ENCODE peak calls at places on chromosomes 7 and 10, in six cellular contexts. One of them, this sample, is unnamed.

GRCh38 chr7:147170341-147171012 is 1053.9 kb downstream of the CNTNAP2 start:
- DNase-seq in lung: no peak
- DNase-seq in sigmoid colon: no peak
- DNase-seq in epithelial cell of prostate: no peak
- DNase-seq in PC-3: no peak
- DNase-seq in coronary artery: no peak
- DNase-seq in this sample: no peak

GRCh38 chr10:103284170-103284569 is 7.2 kb downstream of the INA start:
- DNase-seq in epithelial cell of prostate: no peak
- DNase-seq in PC-3: peak
- DNase-seq in coronary artery: no peak
- DNase-seq in lung: no peak
- DNase-seq in sigmoid colon: no peak
- DNase-seq in this sample: peak

GRCh38 chr7:98795741-98796493 is 73.9 kb downstream of the TMEM130 start:
- DNase-seq in lung: no peak
- DNase-seq in coronary artery: no peak
- DNase-seq in sigmoid colon: no peak
- DNase-seq in PC-3: peak
- DNase-seq in epithelial cell of prostate: no peak
- DNase-seq in this sample: no peak

GRCh38 chr7:64559206-64559605 is 3.7 kb downstream of the ZNF680 start:
- DNase-seq in coronary artery: no peak
- DNase-seq in PC-3: peak
- DNase-seq in lung: no peak
- DNase-seq in epithelial cell of prostate: no peak
- DNase-seq in sigmoid colon: no peak
- DNase-seq in this sample: peak

GRCh38 chr10:48604039-48604407 is 850 bp downstream of the ARHGAP22 start:
- DNase-seq in epithelial cell of prostate: no peak
- DNase-seq in PC-3: no peak
- DNase-seq in coronary artery: peak
- DNase-seq in sigmoid colon: peak
- DNase-seq in lung: no peak
- DNase-seq in this sample: no peak

GRCh38 chr7:139078399-139078798 is 31.1 kb downstream of the ZC3HAV1 start:
- DNase-seq in epithelial cell of prostate: no peak
- DNase-seq in PC-3: peak
- DNase-seq in lung: no peak
- DNase-seq in coronary artery: no peak
- DNase-seq in sigmoid colon: no peak
- DNase-seq in this sample: no peak

GRCh38 chr7:16130127-16131110 is 290.9 kb downstream of the CRPPA start:
- DNase-seq in PC-3: peak
- DNase-seq in epithelial cell of prostate: no peak
- DNase-seq in sigmoid colon: no peak
- DNase-seq in coronary artery: no peak
- DNase-seq in lung: no peak
- DNase-seq in this sample: no peak

GRCh38 chr10:71058308-71058707 is 154.1 kb upstream of the UNC5B start:
- DNase-seq in coronary artery: no peak
- DNase-seq in PC-3: no peak
- DNase-seq in sigmoid colon: no peak
- DNase-seq in epithelial cell of prostate: no peak
- DNase-seq in lung: no peak
- DNase-seq in this sample: no peak

GRCh38 chr7:129244220-129244619 is 19.4 kb downstream of the AHCYL2 start:
- DNase-seq in epithelial cell of prostate: no peak
- DNase-seq in lung: no peak
- DNase-seq in sigmoid colon: no peak
- DNase-seq in coronary artery: no peak
- DNase-seq in PC-3: no peak
- DNase-seq in this sample: no peak

GRCh38 chr10:3090914-3091313 is 23.6 kb downstream of the PFKP start:
- DNase-seq in PC-3: peak
- DNase-seq in coronary artery: no peak
- DNase-seq in epithelial cell of prostate: no peak
- DNase-seq in sigmoid colon: no peak
- DNase-seq in lung: peak
- DNase-seq in this sample: no peak

GRCh38 chr10:4704034-4704545 is 121.9 kb upstream of the AKR1E2 start:
- DNase-seq in sigmoid colon: no peak
- DNase-seq in coronary artery: no peak
- DNase-seq in lung: no peak
- DNase-seq in PC-3: peak
- DNase-seq in epithelial cell of prostate: peak
- DNase-seq in this sample: no peak

GRCh38 chr10:129293991-129294700 is 172.9 kb upstream of the MGMT start:
- DNase-seq in sigmoid colon: no peak
- DNase-seq in PC-3: no peak
- DNase-seq in coronary artery: no peak
- DNase-seq in epithelial cell of prostate: no peak
- DNase-seq in lung: no peak
- DNase-seq in this sample: no peak

GRCh38 chr10:12902959-12903358 is 98.6 kb downstream of the CCDC3 start:
- DNase-seq in sigmoid colon: no peak
- DNase-seq in lung: no peak
- DNase-seq in epithelial cell of prostate: no peak
- DNase-seq in coronary artery: no peak
- DNase-seq in PC-3: no peak
- DNase-seq in this sample: no peak

GRCh38 chr7:128454808-128455555 is 696 bp upstream of the HILPDA start:
- DNase-seq in epithelial cell of prostate: no peak
- DNase-seq in PC-3: peak
- DNase-seq in lung: no peak
- DNase-seq in coronary artery: no peak
- DNase-seq in sigmoid colon: no peak
- DNase-seq in this sample: no peak

GRCh38 chr10:114327537-114328277 is 76.6 kb downstream of the AFAP1L2 start:
- DNase-seq in coronary artery: no peak
- DNase-seq in sigmoid colon: peak
- DNase-seq in epithelial cell of prostate: no peak
- DNase-seq in lung: no peak
- DNase-seq in PC-3: no peak
- DNase-seq in this sample: no peak

GRCh38 chr10:101146392-101147251 is 15.5 kb downstream of the TLX1 start:
- DNase-seq in lung: no peak
- DNase-seq in epithelial cell of prostate: no peak
- DNase-seq in PC-3: peak
- DNase-seq in sigmoid colon: peak
- DNase-seq in coronary artery: no peak
- DNase-seq in this sample: no peak

GRCh38 chr7:157494506-157495176 is 157.8 kb downstream of the DNAJB6 start:
- DNase-seq in epithelial cell of prostate: no peak
- DNase-seq in coronary artery: peak
- DNase-seq in lung: no peak
- DNase-seq in sigmoid colon: peak
- DNase-seq in PC-3: no peak
- DNase-seq in this sample: peak

GRCh38 chr7:157012113-157012547 is 1.7 kb upstream of the MNX1 start:
- DNase-seq in coronary artery: no peak
- DNase-seq in PC-3: no peak
- DNase-seq in sigmoid colon: no peak
- DNase-seq in lung: no peak
- DNase-seq in epithelial cell of prostate: no peak
- DNase-seq in this sample: no peak

GRCh38 chr10:75250934-75251333 is 15.2 kb upstream of the COMTD1 start:
- DNase-seq in PC-3: peak
- DNase-seq in sigmoid colon: no peak
- DNase-seq in coronary artery: no peak
- DNase-seq in lung: no peak
- DNase-seq in epithelial cell of prostate: peak
- DNase-seq in this sample: no peak

GRCh38 chr7:121561717-121562116 is 165.6 kb upstream of the FAM3C start:
- DNase-seq in epithelial cell of prostate: no peak
- DNase-seq in sigmoid colon: no peak
- DNase-seq in PC-3: no peak
- DNase-seq in lung: no peak
- DNase-seq in coronary artery: no peak
- DNase-seq in this sample: no peak

GRCh38 chr7:99301496-99301895 is 24.2 kb upstream of the ARPC1A start:
- DNase-seq in coronary artery: no peak
- DNase-seq in sigmoid colon: no peak
- DNase-seq in lung: no peak
- DNase-seq in PC-3: no peak
- DNase-seq in epithelial cell of prostate: no peak
- DNase-seq in this sample: no peak

GRCh38 chr7:43781726-43782607 is 23.5 kb downstream of the BLVRA start:
- DNase-seq in epithelial cell of prostate: peak
- DNase-seq in lung: no peak
- DNase-seq in sigmoid colon: peak
- DNase-seq in PC-3: no peak
- DNase-seq in coronary artery: no peak
- DNase-seq in this sample: no peak

GRCh38 chr7:150417863-150418262 is 32.6 kb upstream of the GIMAP8 start:
- DNase-seq in coronary artery: peak
- DNase-seq in lung: no peak
- DNase-seq in epithelial cell of prostate: no peak
- DNase-seq in PC-3: no peak
- DNase-seq in sigmoid colon: no peak
- DNase-seq in this sample: no peak

GRCh38 chr7:100567751-100568175 is 5.9 kb downstream of the SAP25 start:
- DNase-seq in epithelial cell of prostate: no peak
- DNase-seq in lung: no peak
- DNase-seq in sigmoid colon: no peak
- DNase-seq in coronary artery: no peak
- DNase-seq in PC-3: no peak
- DNase-seq in this sample: peak

GRCh38 chr10:78417425-78418370 is 384.0 kb downstream of the RPS24 start:
- DNase-seq in lung: no peak
- DNase-seq in sigmoid colon: peak
- DNase-seq in PC-3: no peak
- DNase-seq in coronary artery: peak
- DNase-seq in epithelial cell of prostate: no peak
- DNase-seq in this sample: no peak

GRCh38 chr7:44761207-44762161 is 12.8 kb downstream of the ZMIZ2 start:
- DNase-seq in PC-3: no peak
- DNase-seq in coronary artery: no peak
- DNase-seq in epithelial cell of prostate: no peak
- DNase-seq in lung: no peak
- DNase-seq in sigmoid colon: peak
- DNase-seq in this sample: no peak

GRCh38 chr10:33233191-33233590 is 101.3 kb downstream of the NRP1 start:
- DNase-seq in lung: no peak
- DNase-seq in epithelial cell of prostate: no peak
- DNase-seq in sigmoid colon: no peak
- DNase-seq in PC-3: no peak
- DNase-seq in coronary artery: no peak
- DNase-seq in this sample: no peak

GRCh38 chr10:119525116-119525515 is 17.4 kb downstream of the RGS10 start:
- DNase-seq in sigmoid colon: peak
- DNase-seq in lung: no peak
- DNase-seq in coronary artery: no peak
- DNase-seq in PC-3: no peak
- DNase-seq in epithelial cell of prostate: no peak
- DNase-seq in this sample: no peak

GRCh38 chr10:132714906-132715790 is 70.8 kb downstream of the NKX6-2 start:
- DNase-seq in sigmoid colon: peak
- DNase-seq in PC-3: no peak
- DNase-seq in coronary artery: no peak
- DNase-seq in epithelial cell of prostate: no peak
- DNase-seq in lung: no peak
- DNase-seq in this sample: peak
- H3K27ac ChIP-seq in sigmoid colon: no peak
- H3K27ac ChIP-seq in PC-3: no peak
- H3K27ac ChIP-seq in coronary artery: peak
- H3K27ac ChIP-seq in epithelial cell of prostate: no peak
- H3K27ac ChIP-seq in lung: no peak
- H3K27ac ChIP-seq in this sample: no peak

DNA sequence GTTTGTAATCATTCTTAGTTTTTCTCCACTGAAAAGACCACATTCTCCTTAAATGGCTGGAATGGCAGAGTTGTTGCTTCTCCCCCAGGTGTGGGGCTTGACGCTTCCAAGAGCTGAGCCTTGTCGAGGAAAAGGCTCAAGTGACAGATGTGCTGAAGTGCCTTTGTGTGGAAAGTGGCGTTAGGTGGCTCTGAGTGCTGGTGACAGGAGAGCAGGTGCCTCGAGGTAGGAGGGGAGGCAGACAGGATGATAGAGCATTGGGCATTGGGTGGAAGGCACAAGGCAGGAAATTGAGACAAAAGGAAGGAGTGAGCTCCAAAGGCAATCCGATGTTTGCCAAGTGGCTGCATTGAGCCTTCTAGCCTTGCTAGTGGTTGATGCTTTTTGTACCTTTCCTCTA is 6.7 kb downstream of the KIAA1217 start:
- DNase-seq in coronary artery: no peak
- DNase-seq in sigmoid colon: no peak
- DNase-seq in lung: no peak
- DNase-seq in PC-3: no peak
- DNase-seq in epithelial cell of prostate: no peak
- DNase-seq in this sample: no peak
- H3K27ac ChIP-seq in coronary artery: peak
- H3K27ac ChIP-seq in sigmoid colon: peak
- H3K27ac ChIP-seq in lung: peak
- H3K27ac ChIP-seq in PC-3: no peak
- H3K27ac ChIP-seq in epithelial cell of prostate: no peak
- H3K27ac ChIP-seq in this sample: no peak

GRCh38 chr7:18496336-18496700 is 769 bp downstream of the HDAC9 start:
- DNase-seq in lung: no peak
- DNase-seq in epithelial cell of prostate: no peak
- DNase-seq in PC-3: no peak
- DNase-seq in coronary artery: no peak
- DNase-seq in sigmoid colon: no peak
- DNase-seq in this sample: no peak
- H3K27ac ChIP-seq in lung: peak
- H3K27ac ChIP-seq in epithelial cell of prostate: no peak
- H3K27ac ChIP-seq in PC-3: no peak
- H3K27ac ChIP-seq in coronary artery: peak
- H3K27ac ChIP-seq in sigmoid colon: peak
- H3K27ac ChIP-seq in this sample: no peak

GRCh38 chr10:6726924-6727323 is 146.8 kb upstream of the PRKCQ start:
- DNase-seq in coronary artery: no peak
- DNase-seq in lung: no peak
- DNase-seq in sigmoid colon: no peak
- DNase-seq in PC-3: no peak
- DNase-seq in epithelial cell of prostate: no peak
- DNase-seq in this sample: no peak

GRCh38 chr10:6722616-6723004 is 142.5 kb upstream of the PRKCQ start:
- DNase-seq in epithelial cell of prostate: no peak
- DNase-seq in PC-3: no peak
- DNase-seq in lung: no peak
- DNase-seq in coronary artery: no peak
- DNase-seq in sigmoid colon: no peak
- DNase-seq in this sample: no peak

GRCh38 chr10:6721964-6722615 is 142.0 kb upstream of the PRKCQ start:
- DNase-seq in lung: no peak
- DNase-seq in coronary artery: no peak
- DNase-seq in sigmoid colon: no peak
- DNase-seq in PC-3: peak
- DNase-seq in epithelial cell of prostate: peak
- DNase-seq in this sample: no peak

GRCh38 chr10:6716521-6716920 is 136.4 kb upstream of the PRKCQ start:
- DNase-seq in sigmoid colon: peak
- DNase-seq in coronary artery: no peak
- DNase-seq in lung: no peak
- DNase-seq in epithelial cell of prostate: no peak
- DNase-seq in PC-3: no peak
- DNase-seq in this sample: no peak

GRCh38 chr10:6721480-6721879 is 141.4 kb upstream of the PRKCQ start:
- DNase-seq in sigmoid colon: peak
- DNase-seq in PC-3: peak
- DNase-seq in coronary artery: no peak
- DNase-seq in lung: no peak
- DNase-seq in epithelial cell of prostate: no peak
- DNase-seq in this sample: no peak
- H3K27ac ChIP-seq in sigmoid colon: peak
- H3K27ac ChIP-seq in PC-3: peak
- H3K27ac ChIP-seq in coronary artery: no peak
- H3K27ac ChIP-seq in lung: peak
- H3K27ac ChIP-seq in epithelial cell of prostate: peak
- H3K27ac ChIP-seq in this sample: no peak

This sample was measured in right lobe of liver.